ENCODE peak calls at places on chromosome 17, in nine cellular contexts. C is uterus, F is iPS DF 6.9, O is tibial artery, Z is SJSA1, W is heart right ventricle, T is cardiac muscle cell, S is fibroblast of lung, H is coronary artery. E is an unnamed sample.

GRCh38 chr17:78498848-78499247 is 78.3 kb downstream of the DNAH17 start:
- DNase-seq in Z (no peak), S (no peak), O (no peak), H (no peak), T (no peak), F (no peak), W (no peak), C (no peak), E (no peak)

GRCh38 chr17:65936013-65936412 is 255.9 kb downstream of the CEP112 start:
- DNase-seq in W (no peak), O (no peak), Z (no peak), S (peak), C (no peak), H (no peak), F (no peak), T (no peak), E (no peak)

GRCh38 chr17:45334231-45334630 is 17.4 kb upstream of the MAP3K14 start:
- DNase-seq in O (peak), S (no peak), C (peak), W (no peak), T (no peak), H (peak), F (no peak), Z (no peak), E (no peak)

GRCh38 chr17:7235693-7236665 is 1.7 kb upstream of the DVL2 start:
- DNase-seq in O (no peak), Z (no peak), S (peak), W (no peak), H (no peak), C (no peak), T (no peak), F (no peak), E (no peak)

GRCh38 chr17:5921919-5922318 is 148.3 kb upstream of the WSCD1 start:
- DNase-seq in S (peak), T (no peak), O (no peak), Z (peak), F (no peak), W (no peak), C (no peak), H (no peak), E (peak)

GRCh38 chr17:73091770-73092517 is 544 bp downstream of the SLC39A11 start:
- DNase-seq in H (no peak), S (peak), Z (no peak), T (peak), F (peak), W (peak), C (peak), O (no peak), E (no peak)

GRCh38 chr17:45430006-45430737 is 2.5 kb downstream of the ARHGAP27 start:
- DNase-seq in Z (no peak), T (no peak), W (no peak), H (no peak), O (no peak), S (no peak), F (no peak), C (no peak), E (no peak)

GRCh38 chr17:34251186-34251585 is 3.9 kb upstream of the CCL2 start:
- DNase-seq in T (no peak), S (no peak), F (no peak), O (no peak), H (no peak), Z (no peak), W (no peak), C (no peak), E (no peak)

GRCh38 chr17:19747829-19748806 is at the start of gene ALDH3A1:
- DNase-seq in T (no peak), Z (no peak), H (no peak), F (no peak), S (no peak), C (no peak), W (no peak), O (no peak), E (no peak)

GRCh38 chr17:40314557-40314953 is 5.6 kb downstream of the RARA start:
- DNase-seq in O (peak), W (peak), H (peak), S (peak), Z (peak), C (peak), T (no peak), F (no peak), E (peak)

GRCh38 chr17:34241062-34241461 is 14.0 kb upstream of the CCL2 start:
- DNase-seq in H (no peak), S (peak), T (no peak), O (peak), C (no peak), W (peak), Z (no peak), F (no peak), E (no peak)

GRCh38 chr17:35345926-35346771 is 27.3 kb downstream of the SLFN11 start:
- DNase-seq in S (peak), Z (no peak), W (peak), F (peak), H (peak), O (peak), T (peak), C (peak), E (no peak)

GRCh38 chr17:37743612-37743874 is 1.3 kb downstream of the HNF1B start:
- DNase-seq in O (no peak), W (no peak), T (no peak), S (no peak), Z (no peak), F (no peak), H (no peak), C (no peak), E (no peak)

GRCh38 chr17:39673335-39674081 is 5.3 kb downstream of the PNMT start:
- DNase-seq in C (no peak), H (no peak), W (no peak), O (no peak), F (no peak), Z (no peak), S (no peak), T (no peak), E (no peak)

GRCh38 chr17:83179378-83179777 is 100.0 kb downstream of the METRNL start:
- DNase-seq in H (peak), F (no peak), T (no peak), O (no peak), S (no peak), C (peak), W (no peak), Z (peak), E (no peak)

GRCh38 chr17:39626171-39626670 is 531 bp upstream of the PPP1R1B start:
- DNase-seq in W (no peak), O (no peak), C (no peak), F (no peak), S (no peak), H (no peak), Z (no peak), T (no peak), E (no peak)

GRCh38 chr17:80878876-80879722 is 112.5 kb upstream of the CHMP6 start:
- DNase-seq in C (no peak), W (no peak), H (no peak), S (no peak), T (no peak), O (no peak), Z (no peak), F (no peak), E (no peak)

GRCh38 chr17:16463341-16464000 is 28.5 kb downstream of the LRRC75A start:
- DNase-seq in Z (no peak), O (no peak), F (no peak), S (peak), C (no peak), H (no peak), T (peak), W (peak), E (no peak)

GRCh38 chr17:46769531-46770438 is 48.7 kb downstream of the WNT3 start:
- DNase-seq in T (no peak), H (no peak), O (peak), Z (no peak), C (no peak), F (no peak), S (no peak), W (no peak), E (no peak)

GRCh38 chr17:7325031-7325528 is 4.1 kb downstream of the NEURL4 start:
- DNase-seq in F (no peak), C (no peak), Z (no peak), S (no peak), T (no peak), W (no peak), H (no peak), O (no peak), E (no peak)

GRCh38 chr17:20214807-20215206 is 205.6 kb downstream of the SPECC1 start:
- DNase-seq in H (no peak), T (peak), C (no peak), W (no peak), Z (no peak), S (no peak), F (no peak), O (no peak), E (no peak)

GRCh38 chr17:34503804-34504203 is 75.6 kb upstream of the TMEM132E start:
- DNase-seq in C (no peak), T (no peak), H (no peak), Z (no peak), W (peak), S (no peak), F (no peak), O (no peak), E (no peak)

GRCh38 chr17:64492481-64493109 is 4.3 kb downstream of the POLG2 start:
- DNase-seq in H (no peak), Z (no peak), T (no peak), O (no peak), C (no peak), S (no peak), F (no peak), W (no peak), E (no peak)

DNA sequence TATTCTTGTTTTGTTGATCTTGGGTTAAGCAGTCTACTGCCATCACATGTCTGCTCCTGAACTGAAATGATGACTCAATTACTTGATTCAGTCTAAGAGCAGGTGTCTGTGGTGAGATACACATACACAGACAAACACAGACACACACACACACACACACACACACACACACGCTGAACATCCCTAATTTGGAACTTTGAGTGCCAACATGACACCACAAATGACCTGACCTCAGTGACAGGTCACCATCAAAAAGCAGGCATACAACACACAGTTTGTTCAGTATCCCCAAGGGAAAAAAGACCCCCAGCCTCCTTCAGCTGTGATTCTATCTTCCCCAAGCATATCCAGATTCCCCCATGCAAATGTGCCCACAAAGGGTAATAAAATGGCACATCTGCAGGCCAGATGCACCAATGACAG is 130.1 kb upstream of the TMEM97 start:
- DNase-seq in O (no peak), W (no peak), F (no peak), H (no peak), S (peak), T (no peak), C (no peak), Z (no peak), E (no peak)
- H3K27ac ChIP-seq in O (no peak), W (no peak), F (no peak), H (no peak), S (no peak), T (no peak), C (no peak), Z (no peak), E (no peak)

GRCh38 chr17:50155115-50155819 is 4.8 kb upstream of the PPP1R9B start:
- DNase-seq in O (peak), H (no peak), Z (no peak), W (peak), S (no peak), F (no peak), C (peak), T (no peak), E (no peak)
- H3K4me3 ChIP-seq in O (peak), H (peak), Z (no peak), W (no peak), S (peak), F (no peak), C (no peak), T (no peak), E (no peak)

GRCh38 chr17:48194097-48194550 is 86.6 kb downstream of the SNX11 start:
- DNase-seq in T (no peak), W (no peak), F (no peak), H (no peak), C (no peak), Z (peak), S (peak), O (no peak), E (no peak)

GRCh38 chr17:48195910-48196309 is 88.3 kb downstream of the SNX11 start:
- DNase-seq in Z (no peak), H (no peak), S (no peak), F (no peak), O (no peak), W (no peak), T (no peak), C (no peak), E (no peak)

GRCh38 chr17:48202945-48203344 is 95.4 kb downstream of the SNX11 start:
- DNase-seq in H (no peak), O (no peak), T (no peak), W (no peak), F (no peak), C (no peak), Z (no peak), S (no peak), E (no peak)

GRCh38 chr17:48198950-48199541 is 91.5 kb downstream of the SNX11 start:
- DNase-seq in S (no peak), H (no peak), F (no peak), O (no peak), C (no peak), T (no peak), W (no peak), Z (no peak), E (no peak)
- H3K27ac ChIP-seq in S (no peak), H (no peak), F (no peak), O (no peak), C (no peak), T (no peak), W (no peak), Z (peak), E (peak)

DNA sequence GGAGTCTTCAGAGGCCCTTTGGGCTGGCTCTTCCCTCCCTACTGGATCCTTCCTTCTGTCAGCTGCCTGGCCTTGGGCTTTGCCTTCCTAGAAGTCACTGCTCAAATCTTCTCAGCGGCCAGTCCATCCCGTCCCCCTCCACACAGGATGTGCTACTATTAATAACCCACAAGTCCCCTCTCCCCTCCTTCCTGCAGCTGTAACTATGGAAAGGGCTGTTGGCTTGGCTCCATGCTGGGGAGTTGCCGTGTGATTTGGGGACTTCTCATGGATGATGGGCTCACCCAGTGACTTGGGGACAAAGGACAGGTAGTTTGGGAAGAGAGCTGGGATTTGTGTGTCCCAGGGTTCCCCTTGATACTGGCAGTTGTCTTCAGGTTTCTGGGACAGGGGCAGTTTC is 19.4 kb downstream of the TMEM94 start:
- DNase-seq in Z (no peak), C (no peak), O (no peak), F (no peak), W (peak), H (no peak), S (peak), T (peak), E (no peak)
- H3K4me3 ChIP-seq in Z (no peak), C (no peak), O (no peak), F (no peak), W (peak), H (peak), S (no peak), T (no peak), E (no peak)

DNA sequence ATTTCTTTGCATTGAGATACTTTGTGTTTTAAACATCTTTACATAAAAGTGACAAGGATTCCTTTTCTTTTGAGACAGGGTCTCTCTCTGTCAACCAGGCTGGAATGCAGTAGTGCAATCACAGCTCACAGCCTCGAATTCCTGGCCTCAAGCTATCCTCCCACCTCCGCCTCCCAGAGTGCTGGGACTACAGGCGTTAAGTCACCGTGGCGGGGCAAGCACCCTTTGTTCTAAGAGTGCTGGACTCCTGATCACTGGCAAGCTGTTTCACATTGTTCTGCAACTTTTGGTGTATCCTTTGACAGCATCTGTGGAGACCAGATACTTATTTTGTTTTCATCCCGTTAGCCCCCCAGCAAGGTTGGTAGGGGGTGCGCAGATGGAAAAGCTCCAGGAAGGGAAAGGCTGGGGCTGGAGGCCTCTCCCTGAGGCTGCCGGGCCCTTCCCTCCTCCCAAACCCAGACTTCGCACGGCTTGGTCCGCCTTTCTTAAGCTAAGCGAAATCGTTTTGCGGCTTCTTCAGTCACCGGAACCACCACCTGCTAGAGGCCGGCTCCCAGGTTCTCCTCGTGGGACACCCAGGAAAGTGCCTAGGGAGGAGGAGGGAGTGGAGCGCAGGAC is 1.1 kb downstream of the ST6GALNAC2 start:
- DNase-seq in O (no peak), C (no peak), Z (no peak), H (no peak), F (no peak), T (no peak), S (peak), W (no peak), E (no peak)
- H3K27ac ChIP-seq in O (no peak), C (no peak), Z (no peak), H (no peak), F (no peak), T (no peak), S (no peak), W (peak), E (peak)

DNA sequence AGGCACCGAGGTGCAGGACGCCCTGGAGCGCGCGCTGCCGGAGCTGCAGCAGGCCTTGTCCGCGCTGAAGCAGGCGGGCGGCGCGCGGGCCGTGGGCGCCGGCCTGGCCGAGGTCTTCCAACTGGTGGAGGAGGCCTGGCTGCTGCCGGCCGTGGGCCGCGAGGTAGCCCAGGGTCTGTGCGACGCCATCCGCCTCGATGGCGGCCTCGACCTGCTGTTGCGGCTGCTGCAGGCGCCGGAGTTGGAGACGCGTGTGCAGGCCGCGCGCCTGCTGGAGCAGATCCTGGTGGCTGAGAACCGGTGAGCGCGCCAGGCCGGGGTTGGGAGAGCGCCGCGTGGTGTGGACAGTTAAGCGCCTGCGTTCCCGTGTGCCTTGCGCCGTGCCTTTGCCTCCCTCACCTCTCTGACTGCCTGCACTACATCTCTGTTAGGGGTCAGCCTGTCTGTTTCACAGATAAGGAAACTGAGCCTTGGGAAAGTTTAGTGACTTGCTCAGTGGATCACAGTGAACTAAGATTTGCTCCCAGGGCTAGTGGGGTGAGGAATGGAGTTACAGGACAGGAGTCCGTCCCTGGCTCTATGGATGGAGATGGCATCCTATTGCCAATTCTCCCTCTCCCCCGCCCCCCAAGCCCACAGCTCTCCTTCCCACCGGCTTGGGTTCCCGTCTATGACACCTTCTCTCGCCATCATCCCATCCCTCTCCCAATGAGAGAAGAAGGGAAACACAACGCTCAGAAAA is 880 bp downstream of the SARM1 start:
- DNase-seq in F (no peak), C (no peak), S (peak), O (no peak), W (no peak), H (no peak), Z (no peak), T (no peak), E (no peak)
- H3K4me3 ChIP-seq in F (peak), C (peak), S (peak), O (peak), W (peak), H (peak), Z (peak), T (peak), E (peak)

DNA sequence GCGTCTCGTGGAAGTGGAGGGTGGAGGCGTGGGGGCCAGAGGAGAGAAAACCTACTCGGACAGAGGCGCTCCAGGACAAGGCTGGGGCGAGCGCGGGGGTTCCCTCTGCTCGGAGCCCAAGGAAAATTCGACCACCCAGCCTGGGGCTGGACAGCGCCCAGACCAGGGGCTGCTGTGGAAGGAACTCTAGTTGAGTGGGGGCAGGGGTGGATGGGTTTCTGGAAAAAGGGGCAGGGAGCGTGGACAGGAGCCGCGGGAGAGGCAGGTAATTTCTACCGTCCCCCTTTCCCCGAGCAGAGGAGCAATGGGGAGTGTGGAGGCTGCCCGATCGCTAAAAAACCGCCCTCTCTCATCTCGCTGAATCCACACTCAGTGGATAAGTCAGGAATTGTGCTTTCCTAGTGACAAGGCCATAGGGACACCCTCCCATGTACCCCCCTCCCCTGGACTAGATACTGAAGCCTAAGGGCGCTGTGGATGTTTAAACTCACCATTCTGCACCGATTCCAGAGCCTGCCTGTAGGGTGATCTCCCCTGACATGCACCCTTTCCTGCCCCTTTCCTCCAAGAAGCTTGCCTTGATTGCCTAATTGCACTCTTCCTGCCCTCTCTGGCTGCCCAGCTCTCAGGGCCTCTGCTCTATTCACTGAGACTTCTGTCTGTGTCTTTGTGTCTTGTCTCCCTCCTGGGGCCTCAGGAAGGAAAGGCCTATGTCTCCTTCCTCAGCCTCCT is 90.7 kb upstream of the TMEM97 start:
- DNase-seq in Z (no peak), F (no peak), W (no peak), C (no peak), O (peak), S (no peak), H (no peak), T (peak), E (no peak)
- H3K27ac ChIP-seq in Z (no peak), F (no peak), W (no peak), C (no peak), O (no peak), S (no peak), H (no peak), T (no peak), E (peak)